ENCODE peak calls at places on chromosomes 7 and 10, in five cellular contexts. N is testis, V is neuronal stem cell, O is H1, A is OCI-LY7. R is an unnamed sample. For H3K4me1, the result is how much of the 10 kb centered on the place peaks cover.

GRCh38 chr10:131745591-131745990 is 155.2 kb upstream of the PPP2R2D start:
- DNase-seq in V (no peak), N (no peak), O (no peak), A (no peak), R (no peak)

GRCh38 chr7:149457766-149458165 is 3.1 kb downstream of the ZNF777 start:
- DNase-seq in N (no peak), A (no peak), V (no peak), O (no peak), R (no peak)

GRCh38 chr10:18100664-18101063 is 39.6 kb upstream of the CACNB2 start:
- DNase-seq in O (no peak), V (no peak), A (no peak), N (no peak), R (no peak)

GRCh38 chr10:29345144-29345892 is 56.4 kb downstream of the LYZL1 start:
- DNase-seq in V (no peak), N (no peak), O (no peak), A (no peak), R (no peak)

GRCh38 chr10:122657255-122657654 is 42.4 kb downstream of the C10orf120 start:
- DNase-seq in A (no peak), V (no peak), O (no peak), N (no peak), R (no peak)

GRCh38 chr10:91137011-91137643 is 83.3 kb upstream of the PCGF5 start:
- DNase-seq in V (no peak), O (no peak), N (no peak), A (no peak), R (no peak)

GRCh38 chr7:50684702-50685074 is 98.0 kb downstream of the GRB10 start:
- DNase-seq in O (no peak), N (no peak), V (no peak), A (no peak), R (no peak)

GRCh38 chr10:131177431-131178327 is 133.8 kb downstream of the TCERG1L start:
- DNase-seq in O (no peak), V (no peak), N (peak), A (no peak), R (no peak)

GRCh38 chr7:101094791-101095375 is 9.6 kb downstream of the TRIM56 start:
- DNase-seq in A (no peak), V (no peak), O (peak), N (peak), R (no peak)

GRCh38 chr10:120917521-120918250 is 66.5 kb downstream of the WDR11 start:
- DNase-seq in O (no peak), A (no peak), V (no peak), N (peak), R (no peak)

GRCh38 chr7:94374231-94374630 is 20.5 kb upstream of the COL1A2 start:
- DNase-seq in A (no peak), O (no peak), N (peak), V (no peak), R (no peak)

GRCh38 chr7:18202315-18203045 is 174.8 kb upstream of the PRPS1L1 start:
- DNase-seq in O (no peak), V (no peak), A (peak), N (no peak), R (no peak)

GRCh38 chr10:132443998-132444876 is 47.2 kb downstream of the PWWP2B start:
- DNase-seq in V (no peak), O (no peak), N (no peak), A (peak), R (no peak)

GRCh38 chr7:28813238-28813962 is 144.7 kb downstream of the TRIL start:
- DNase-seq in A (no peak), O (no peak), V (no peak), N (no peak), R (no peak)

GRCh38 chr7:27897001-27897400 is 157.0 kb downstream of the TAX1BP1 start:
- DNase-seq in A (no peak), V (no peak), O (no peak), N (no peak), R (no peak)

GRCh38 chr7:64407148-64407547 is 93.4 kb downstream of the ZNF736 start:
- DNase-seq in A (no peak), N (no peak), V (no peak), O (no peak), R (no peak)

GRCh38 chr7:135929249-135929648 is 47.9 kb downstream of the MTPN start:
- DNase-seq in A (no peak), O (no peak), V (no peak), N (no peak), R (no peak)

GRCh38 chr7:101870361-101871062 is 53.1 kb downstream of the CUX1 start:
- DNase-seq in V (no peak), N (no peak), A (peak), O (no peak), R (no peak)

GRCh38 chr10:129993621-129994020 is 29.5 kb upstream of the EBF3 start:
- DNase-seq in N (no peak), A (no peak), O (no peak), V (no peak), R (no peak)

GRCh38 chr7:141027043-141027442 is 12.3 kb upstream of the MRPS33 start:
- DNase-seq in A (no peak), N (no peak), V (no peak), O (no peak), R (no peak)

GRCh38 chr10:1563028-1563427 is 174.3 kb downstream of the ADARB2 start:
- DNase-seq in N (no peak), V (no peak), A (no peak), O (no peak), R (no peak)

GRCh38 chr10:1559731-1560130 is 177.6 kb downstream of the ADARB2 start:
- DNase-seq in V (no peak), A (no peak), O (no peak), N (no peak), R (no peak)

GRCh38 chr10:1561731-1562337 is 175.5 kb downstream of the ADARB2 start:
- DNase-seq in V (no peak), N (no peak), O (no peak), A (no peak), R (no peak)

GRCh38 chr10:1559311-1559710 is 178.0 kb downstream of the ADARB2 start:
- DNase-seq in V (no peak), N (no peak), A (no peak), O (no peak), R (no peak)

GRCh38 chr10:1560535-1561192 is 176.7 kb downstream of the ADARB2 start:
- DNase-seq in O (no peak), N (no peak), A (no peak), V (no peak), R (no peak)
- H3K27ac ChIP-seq in O (no peak), N (no peak), A (no peak), V (no peak), R (no peak)

DNA sequence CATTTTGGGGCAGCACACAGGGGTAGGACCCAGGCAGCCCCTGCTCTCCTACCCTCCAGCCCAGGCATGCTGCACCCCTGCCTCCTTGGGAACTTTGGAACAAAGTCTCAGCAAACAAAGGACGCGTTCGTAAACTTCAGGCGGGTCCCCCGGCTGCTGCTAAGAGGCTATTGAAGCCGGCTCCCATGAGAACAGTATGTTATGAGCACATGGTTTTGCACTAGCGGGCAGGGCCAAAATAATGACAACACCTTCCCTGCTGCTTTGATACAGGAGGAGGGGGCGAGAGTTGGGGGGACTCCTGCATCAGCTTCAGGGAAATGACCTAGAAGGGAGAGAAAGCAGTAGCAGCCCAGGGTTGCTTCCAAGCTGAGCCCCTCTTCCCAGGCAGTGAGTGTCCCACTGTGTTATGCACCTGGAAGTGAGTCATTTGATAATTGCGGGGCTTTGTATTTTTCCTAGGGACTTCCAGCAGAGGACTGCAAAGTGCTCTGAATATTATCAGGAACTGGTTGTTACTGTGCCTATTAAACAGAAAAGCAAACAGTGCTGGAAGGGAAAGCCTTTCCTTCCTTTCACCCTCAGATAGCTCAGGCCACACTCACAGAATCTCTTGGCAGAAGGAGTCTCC is 6.9 kb downstream of the ITPRIP start:
- DNase-seq in O (no peak), V (no peak), N (peak), A (no peak), R (no peak)
- H3K4me1 ChIP-seq in O (half or more), V (half or more), N (half or more), A (half or more), R (half or more)

DNA sequence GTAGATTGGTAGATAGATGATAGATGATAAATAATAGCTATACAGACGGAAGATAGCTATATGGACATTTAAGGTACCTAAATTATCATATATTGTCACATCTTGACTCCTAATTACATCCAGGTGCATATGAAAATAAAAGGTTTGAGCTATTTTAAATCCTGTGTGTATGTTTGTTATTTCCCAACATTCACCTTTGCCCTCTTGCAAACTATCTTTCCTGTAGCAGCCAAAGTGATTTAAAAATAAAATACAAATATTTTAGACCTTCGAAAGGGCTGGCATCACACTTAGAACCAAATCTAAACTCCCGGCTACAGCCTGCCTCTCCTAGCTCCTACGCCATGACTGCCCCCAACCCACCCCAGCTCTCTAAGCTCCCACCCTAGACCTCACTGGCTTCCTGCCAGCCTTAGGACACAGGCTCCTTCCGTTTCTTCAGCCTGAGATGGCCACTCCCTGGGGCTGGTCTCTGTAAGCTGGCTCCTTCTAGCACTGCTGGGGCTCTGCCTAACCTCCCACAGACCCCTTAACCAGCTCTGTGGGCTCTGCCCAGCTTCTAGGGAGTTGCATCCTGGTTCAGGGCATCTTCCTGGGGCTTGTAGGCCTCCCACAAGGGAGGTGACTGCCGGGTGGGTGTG is 478.4 kb upstream of the KLF6 start:
- DNase-seq in O (no peak), N (no peak), V (no peak), A (no peak), R (no peak)
- H3K27ac ChIP-seq in O (no peak), N (no peak), V (no peak), A (no peak), R (no peak)

DNA sequence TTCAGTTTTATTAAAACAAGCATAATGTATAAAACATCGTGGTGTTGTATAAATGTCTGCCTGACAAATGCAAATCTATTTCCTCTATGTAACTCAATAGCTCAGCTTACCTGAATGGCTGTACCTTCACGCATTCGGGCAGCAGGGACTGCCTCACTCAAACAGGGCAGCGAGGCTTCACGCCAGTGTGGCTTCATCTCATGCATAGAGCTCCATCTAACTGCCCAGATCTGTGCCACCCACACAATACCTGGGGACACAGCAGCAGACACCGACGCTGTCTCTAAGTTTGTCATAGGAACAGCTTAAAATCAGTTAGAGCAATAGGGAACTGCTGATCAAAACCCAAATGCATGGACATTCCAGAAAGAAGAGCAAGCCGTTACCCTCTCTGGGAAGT is 182.8 kb upstream of the ANKRD30A start:
- DNase-seq in N (no peak), O (no peak), V (no peak), A (no peak), R (no peak)
- H3K4me1 ChIP-seq in N (under half), O (under half), V (under half), A (under half), R (under half)